ENCODE peak calls at places on chromosome 13, in four cellular contexts. S is colonic mucosa, G is HFF-Myc, D is gastrocnemius medialis. N is an unnamed sample.

GRCh38 chr13:113413178-113413897 is 40.0 kb downstream of the ADPRHL1 start:
- DNase-seq in S (no peak), G (no peak), D (peak), N (peak)

GRCh38 chr13:76314495-76314894 is 571.7 kb downstream of the KCTD12 start:
- DNase-seq in S (no peak), G (no peak), D (no peak), N (no peak)

GRCh38 chr13:62357887-62358645 is 942.4 kb upstream of the PCDH20 start:
- DNase-seq in S (no peak), G (no peak), D (no peak), N (no peak)

GRCh38 chr13:30376426-30377311 is 45.6 kb upstream of the UBE2L5 start:
- DNase-seq in S (peak), G (no peak), D (no peak), N (no peak)

GRCh38 chr13:33184530-33184929 is 101.0 kb downstream of the STARD13 start:
- DNase-seq in S (no peak), G (no peak), D (no peak), N (no peak)

GRCh38 chr13:80742027-80742426 is 401.1 kb upstream of the SPRY2 start:
- DNase-seq in S (no peak), G (no peak), D (no peak), N (no peak)

GRCh38 chr13:23751195-23751594 is 138.0 kb downstream of the MIPEP start:
- DNase-seq in S (no peak), G (no peak), D (no peak), N (no peak)

GRCh38 chr13:59458908-59459579 is 704.7 kb downstream of the DIAPH3 start:
- DNase-seq in S (no peak), G (peak), D (no peak), N (no peak)

GRCh38 chr13:77386880-77387606 is 60.1 kb upstream of the MYCBP2 start:
- DNase-seq in S (no peak), G (no peak), D (peak), N (peak)

GRCh38 chr13:102830646-102831045 is 15.2 kb upstream of the ERCC5 start:
- DNase-seq in S (peak), G (no peak), D (no peak), N (no peak)

GRCh38 chr13:48411281-48412099 is 1.4 kb downstream of the LPAR6 start:
- DNase-seq in S (peak), G (no peak), D (no peak), N (no peak)

GRCh38 chr13:24234200-24234915 is 73.8 kb downstream of the SPATA13 start:
- DNase-seq in S (no peak), G (no peak), D (no peak), N (no peak)

GRCh38 chr13:47294691-47295090 is 397.8 kb upstream of the HTR2A start:
- DNase-seq in S (no peak), G (no peak), D (no peak), N (no peak)

GRCh38 chr13:27199691-27200090 is 28.1 kb upstream of the USP12 start:
- DNase-seq in S (no peak), G (no peak), D (no peak), N (no peak)

GRCh38 chr13:27201661-27202060 is 30.1 kb upstream of the USP12 start:
- DNase-seq in S (no peak), G (no peak), D (no peak), N (no peak)

GRCh38 chr13:27203186-27203585 is 31.6 kb upstream of the USP12 start:
- DNase-seq in S (no peak), G (no peak), D (no peak), N (no peak)

GRCh38 chr13:27200413-27201066 is 28.9 kb upstream of the USP12 start:
- DNase-seq in S (no peak), G (no peak), D (no peak), N (no peak)

GRCh38 chr13:27203854-27204253 is 32.2 kb upstream of the USP12 start:
- DNase-seq in S (no peak), G (no peak), D (no peak), N (no peak)
- TF ChIP-seq CTCF in S (no peak), G (no peak), D (no peak), N (no peak)

GRCh38 chr13:28503182-28503980 is 8.5 kb upstream of the FLT1 start:
- DNase-seq in S (no peak), G (no peak), D (no peak), N (no peak)

GRCh38 chr13:28501547-28501946 is 6.6 kb upstream of the FLT1 start:
- DNase-seq in S (no peak), G (no peak), D (no peak), N (no peak)

GRCh38 chr13:28510066-28510465 is 15.1 kb upstream of the FLT1 start:
- DNase-seq in S (no peak), G (no peak), D (no peak), N (no peak)

DNA sequence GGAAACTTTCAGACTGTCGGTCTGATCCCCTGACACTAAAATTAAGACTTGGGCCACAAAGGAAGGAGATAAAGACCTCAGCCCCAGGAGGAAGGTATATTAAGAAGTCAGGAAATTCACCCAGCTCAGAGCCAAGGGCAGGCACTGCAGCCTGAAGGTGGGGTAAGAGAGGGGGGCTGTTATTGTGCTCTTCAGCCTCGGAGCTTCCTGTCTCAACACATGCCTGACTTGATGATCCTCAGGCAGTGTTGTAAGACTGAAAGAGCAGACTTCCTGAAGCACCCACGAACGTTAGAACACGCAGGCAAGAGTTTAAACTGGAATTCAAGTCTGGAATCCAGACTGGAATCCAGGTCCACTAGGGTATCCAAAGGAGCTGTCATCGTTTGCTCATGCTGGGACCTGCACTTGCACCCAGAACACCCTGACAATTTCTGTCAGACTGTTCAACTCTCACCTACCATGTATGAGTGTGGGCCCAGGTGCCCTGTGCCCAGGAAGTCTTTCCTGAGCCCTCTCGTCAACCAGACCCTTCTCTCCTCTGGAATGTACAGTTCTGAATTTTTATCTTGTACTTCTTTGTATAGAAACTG is 10.7 kb upstream of the FLT1 start:
- DNase-seq in S (no peak), G (no peak), D (no peak), N (no peak)
- TF ChIP-seq CTCF in S (no peak), G (no peak), D (no peak), N (no peak)

DNA sequence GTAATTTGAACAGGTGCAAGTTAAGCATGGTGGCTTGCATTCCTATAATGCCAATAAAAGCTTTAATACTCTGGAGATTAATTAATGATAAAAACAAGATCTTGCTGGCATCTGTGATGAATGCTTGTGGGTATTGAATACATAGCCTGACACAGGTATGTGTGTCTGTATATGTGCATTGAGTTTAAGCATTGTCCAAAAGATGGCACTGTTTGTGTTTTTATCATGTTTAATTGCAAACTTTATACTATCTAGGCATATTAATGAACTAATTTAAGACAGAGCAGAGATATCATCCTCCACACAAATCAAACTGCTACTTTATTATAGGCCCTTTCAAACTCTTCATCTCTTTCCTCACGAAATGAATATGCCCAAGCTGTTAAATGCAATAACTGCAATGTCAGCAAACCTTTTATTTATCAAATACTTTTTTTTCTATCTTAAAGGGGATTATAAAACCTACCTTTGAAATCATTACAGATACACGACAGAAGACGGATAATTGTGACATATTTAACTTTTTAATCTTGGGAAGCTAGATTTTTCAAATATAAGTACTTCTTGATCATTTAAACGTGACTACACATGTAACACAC is 86.5 kb downstream of the TNFSF11 start:
- DNase-seq in S (no peak), G (peak), D (no peak), N (no peak)
- TF ChIP-seq CTCF in S (no peak), G (peak), D (no peak), N (no peak)

GRCh38 chr13:94480672-94481145 is 1.2 kb upstream of the DCT start:
- DNase-seq in S (no peak), G (no peak), D (peak), N (no peak)

GRCh38 chr13:94478913-94479312 is 569 bp downstream of the DCT start:
- DNase-seq in S (no peak), G (no peak), D (no peak), N (no peak)

GRCh38 chr13:94481966-94482365 is 2.5 kb upstream of the DCT start:
- DNase-seq in S (no peak), G (no peak), D (peak), N (no peak)

GRCh38 chr13:94483970-94484369 is 4.5 kb upstream of the DCT start:
- DNase-seq in S (no peak), G (no peak), D (peak), N (no peak)

DNA sequence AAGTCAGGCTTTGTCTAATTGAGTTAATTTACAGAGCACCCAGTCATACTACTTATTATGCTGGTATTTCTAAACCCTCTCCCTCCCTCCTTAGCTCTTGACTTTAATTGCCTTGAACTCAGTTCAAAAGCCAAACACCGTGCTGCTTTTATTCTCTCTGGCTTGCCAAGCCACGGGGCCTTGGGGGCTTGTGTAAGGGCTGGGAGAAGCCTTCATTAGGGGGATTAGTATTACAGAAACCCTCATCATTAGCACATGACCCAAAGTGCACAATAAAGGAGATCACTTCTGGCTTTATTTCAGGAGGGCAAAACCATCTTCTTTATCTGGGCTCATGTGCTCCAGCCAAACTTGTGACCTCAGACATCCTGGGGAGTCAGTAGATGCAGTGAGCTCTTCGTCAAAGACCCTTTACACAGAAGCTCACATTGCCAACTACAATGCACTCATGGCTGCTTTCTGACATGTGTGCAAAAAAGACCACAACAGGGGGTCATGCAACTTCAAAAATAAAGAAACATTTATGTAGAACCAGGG is at the start of gene DCT:
- DNase-seq in S (no peak), G (no peak), D (no peak), N (no peak)
- TF ChIP-seq CTCF in S (no peak), G (no peak), D (no peak), N (no peak)

GRCh38 chr13:45280751-45281634 is 60.0 kb downstream of the TPT1 start:
- DNase-seq in S (peak), G (no peak), D (peak), N (peak)
- TF ChIP-seq CTCF in S (peak), G (peak), D (peak), N (peak)

GRCh38 chr13:82480415-82480814 is 1401.9 kb downstream of the SLITRK1 start:
- DNase-seq in S (no peak), G (no peak), D (no peak), N (no peak)
- TF ChIP-seq CTCF in S (no peak), G (no peak), D (no peak), N (no peak)

DNA sequence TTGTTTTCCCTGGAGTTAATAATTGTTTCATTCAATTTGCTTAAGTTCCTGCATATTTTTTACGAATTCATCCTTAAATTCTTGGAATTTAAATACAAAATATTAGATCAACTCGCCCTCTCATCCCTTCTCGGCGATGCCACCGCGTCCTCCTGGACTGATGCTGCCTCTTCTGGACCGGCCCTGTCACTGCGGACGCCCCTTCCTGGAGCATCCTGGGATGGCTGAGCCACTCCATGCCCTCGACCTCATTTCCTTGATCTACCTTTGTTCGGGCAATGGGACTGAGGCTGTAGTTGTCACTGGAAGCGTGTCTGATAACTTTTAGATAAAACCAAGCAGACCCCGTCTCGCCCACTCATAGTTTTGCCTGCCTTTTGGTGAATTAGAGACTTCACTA is 283.6 kb downstream of the TEX29 start:
- DNase-seq in S (no peak), G (no peak), D (no peak), N (no peak)
- TF ChIP-seq CTCF in S (no peak), G (no peak), D (no peak), N (no peak)

DNA sequence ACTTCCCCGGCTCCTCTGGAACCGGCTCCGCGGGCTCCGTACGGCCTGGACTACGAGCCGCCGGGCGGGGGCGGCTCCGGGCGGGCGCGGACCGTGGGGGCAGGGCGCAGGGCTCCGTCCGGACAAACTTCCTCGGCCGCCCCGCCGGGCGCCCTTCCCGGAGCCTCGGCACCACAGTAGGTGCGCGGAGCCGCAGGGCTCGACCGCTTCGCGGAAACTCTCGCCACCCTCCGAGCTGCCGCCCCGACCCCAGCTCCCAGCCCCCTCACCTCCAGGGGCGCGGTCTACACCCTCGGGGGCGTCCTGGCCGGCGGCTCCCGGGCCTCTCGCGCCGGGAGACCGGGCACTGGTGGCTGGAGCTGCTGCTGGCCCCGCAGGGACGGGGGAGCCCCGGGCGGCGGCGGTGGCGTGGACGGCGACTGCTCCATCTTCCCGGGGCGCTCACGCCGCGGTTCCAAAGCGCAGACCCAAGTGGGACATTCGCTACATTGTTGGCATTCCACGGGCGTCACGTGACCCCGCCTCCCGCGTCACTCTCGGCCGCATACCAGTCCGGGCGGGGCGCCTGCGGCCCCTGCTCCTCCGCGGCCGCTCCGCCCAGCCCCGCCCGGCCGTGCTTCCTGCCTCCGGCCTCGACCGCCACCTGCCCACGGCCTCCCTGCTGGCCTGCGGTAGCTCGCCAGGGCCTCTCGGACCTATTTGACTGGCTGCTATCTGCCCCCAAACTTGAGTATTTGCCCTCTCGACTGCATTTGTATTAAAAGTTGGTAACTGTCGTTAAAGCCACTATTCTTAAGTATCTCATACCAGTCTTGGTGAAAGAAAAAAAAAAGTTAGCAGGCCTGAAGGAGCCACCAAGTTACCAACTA is at the start of gene LATS2:
- DNase-seq in S (peak), G (peak), D (peak), N (peak)
- TF ChIP-seq CTCF in S (peak), G (no peak), D (peak), N (no peak)

GRCh38 chr13:96075953-96076543 is 13.9 kb upstream of the HS6ST3 start:
- DNase-seq in S (no peak), G (no peak), D (no peak), N (no peak)
- TF ChIP-seq CTCF in S (no peak), G (peak), D (no peak), N (peak)

N was measured in thoracic aorta.